ENCODE peak calls at places on chromosome 22, in nine cellular contexts. One of them, this sample, is unnamed.

GRCh38 chr22:42613869-42614268 is 814 bp downstream of the POLDIP3 start:
- DNase-seq in fibroblast of lung: no peak
- DNase-seq in stimulated activated effector memory CD8-positive, alpha-beta T cell treated with anti-CD3 and anti-CD28 coated beads, Interleukin-12 subunit alpha, Interleukin-12 subunit beta, amount 100 ng/mL, for 72 hours: no peak
- DNase-seq in activated CD4-positive, CD25-positive, alpha-beta regulatory T cell treated with anti-CD3 and anti-CD28 coated beads, Interleukin-2, amount 50 U/mL, for 72 hours: no peak
- DNase-seq in NCI-H187: no peak
- DNase-seq in T-helper 1 cell: no peak
- DNase-seq in neural progenitor cell: no peak
- DNase-seq in activated naive CD8-positive, alpha-beta T cell treated with anti-CD3 and anti-CD28 coated beads, Interleukin-2, amount 50 U/mL, for 24 hours: peak; percentile 33
- DNase-seq in iPS DF 19.7: no peak
- DNase-seq in this sample: no peak

GRCh38 chr22:46934746-46935491 is 172.5 kb downstream of the TBC1D22A start:
- DNase-seq in activated CD4-positive, CD25-positive, alpha-beta regulatory T cell treated with anti-CD3 and anti-CD28 coated beads, Interleukin-2, amount 50 U/mL, for 72 hours: no peak
- DNase-seq in neural progenitor cell: no peak
- DNase-seq in NCI-H187: no peak
- DNase-seq in iPS DF 19.7: no peak
- DNase-seq in fibroblast of lung: peak; percentile 90
- DNase-seq in T-helper 1 cell: no peak
- DNase-seq in activated naive CD8-positive, alpha-beta T cell treated with anti-CD3 and anti-CD28 coated beads, Interleukin-2, amount 50 U/mL, for 24 hours: peak; percentile 34
- DNase-seq in stimulated activated effector memory CD8-positive, alpha-beta T cell treated with anti-CD3 and anti-CD28 coated beads, Interleukin-12 subunit alpha, Interleukin-12 subunit beta, amount 100 ng/mL, for 72 hours: no peak
- DNase-seq in this sample: no peak

GRCh38 chr22:28375761-28376534 is 303.7 kb downstream of the TTC28 start:
- DNase-seq in stimulated activated effector memory CD8-positive, alpha-beta T cell treated with anti-CD3 and anti-CD28 coated beads, Interleukin-12 subunit alpha, Interleukin-12 subunit beta, amount 100 ng/mL, for 72 hours: no peak
- DNase-seq in activated CD4-positive, CD25-positive, alpha-beta regulatory T cell treated with anti-CD3 and anti-CD28 coated beads, Interleukin-2, amount 50 U/mL, for 72 hours: no peak
- DNase-seq in NCI-H187: no peak
- DNase-seq in iPS DF 19.7: no peak
- DNase-seq in neural progenitor cell: no peak
- DNase-seq in T-helper 1 cell: no peak
- DNase-seq in activated naive CD8-positive, alpha-beta T cell treated with anti-CD3 and anti-CD28 coated beads, Interleukin-2, amount 50 U/mL, for 24 hours: no peak
- DNase-seq in fibroblast of lung: peak; percentile 50
- DNase-seq in this sample: no peak

GRCh38 chr22:20940178-20940790 is 23.1 kb downstream of the CRKL start:
- DNase-seq in NCI-H187: no peak
- DNase-seq in stimulated activated effector memory CD8-positive, alpha-beta T cell treated with anti-CD3 and anti-CD28 coated beads, Interleukin-12 subunit alpha, Interleukin-12 subunit beta, amount 100 ng/mL, for 72 hours: no peak
- DNase-seq in iPS DF 19.7: no peak
- DNase-seq in activated naive CD8-positive, alpha-beta T cell treated with anti-CD3 and anti-CD28 coated beads, Interleukin-2, amount 50 U/mL, for 24 hours: no peak
- DNase-seq in T-helper 1 cell: no peak
- DNase-seq in neural progenitor cell: no peak
- DNase-seq in activated CD4-positive, CD25-positive, alpha-beta regulatory T cell treated with anti-CD3 and anti-CD28 coated beads, Interleukin-2, amount 50 U/mL, for 72 hours: no peak
- DNase-seq in fibroblast of lung: no peak
- DNase-seq in this sample: no peak

GRCh38 chr22:45478108-45478771 is 24.4 kb upstream of the FBLN1 start:
- DNase-seq in neural progenitor cell: no peak
- DNase-seq in T-helper 1 cell: no peak
- DNase-seq in activated naive CD8-positive, alpha-beta T cell treated with anti-CD3 and anti-CD28 coated beads, Interleukin-2, amount 50 U/mL, for 24 hours: no peak
- DNase-seq in NCI-H187: no peak
- DNase-seq in fibroblast of lung: peak; percentile 97
- DNase-seq in stimulated activated effector memory CD8-positive, alpha-beta T cell treated with anti-CD3 and anti-CD28 coated beads, Interleukin-12 subunit alpha, Interleukin-12 subunit beta, amount 100 ng/mL, for 72 hours: no peak
- DNase-seq in iPS DF 19.7: no peak
- DNase-seq in activated CD4-positive, CD25-positive, alpha-beta regulatory T cell treated with anti-CD3 and anti-CD28 coated beads, Interleukin-2, amount 50 U/mL, for 72 hours: no peak
- DNase-seq in this sample: no peak

GRCh38 chr22:36808611-36809344 is 8.1 kb downstream of the PVALB start:
- DNase-seq in NCI-H187: no peak
- DNase-seq in neural progenitor cell: no peak
- DNase-seq in activated CD4-positive, CD25-positive, alpha-beta regulatory T cell treated with anti-CD3 and anti-CD28 coated beads, Interleukin-2, amount 50 U/mL, for 72 hours: no peak
- DNase-seq in activated naive CD8-positive, alpha-beta T cell treated with anti-CD3 and anti-CD28 coated beads, Interleukin-2, amount 50 U/mL, for 24 hours: no peak
- DNase-seq in fibroblast of lung: no peak
- DNase-seq in stimulated activated effector memory CD8-positive, alpha-beta T cell treated with anti-CD3 and anti-CD28 coated beads, Interleukin-12 subunit alpha, Interleukin-12 subunit beta, amount 100 ng/mL, for 72 hours: no peak
- DNase-seq in T-helper 1 cell: no peak
- DNase-seq in iPS DF 19.7: no peak
- DNase-seq in this sample: no peak

GRCh38 chr22:24088796-24089195 is 77.7 kb downstream of the CABIN1 start:
- DNase-seq in activated naive CD8-positive, alpha-beta T cell treated with anti-CD3 and anti-CD28 coated beads, Interleukin-2, amount 50 U/mL, for 24 hours: no peak
- DNase-seq in NCI-H187: no peak
- DNase-seq in stimulated activated effector memory CD8-positive, alpha-beta T cell treated with anti-CD3 and anti-CD28 coated beads, Interleukin-12 subunit alpha, Interleukin-12 subunit beta, amount 100 ng/mL, for 72 hours: no peak
- DNase-seq in activated CD4-positive, CD25-positive, alpha-beta regulatory T cell treated with anti-CD3 and anti-CD28 coated beads, Interleukin-2, amount 50 U/mL, for 72 hours: no peak
- DNase-seq in neural progenitor cell: peak; percentile 50
- DNase-seq in fibroblast of lung: peak; percentile 43
- DNase-seq in T-helper 1 cell: no peak
- DNase-seq in iPS DF 19.7: no peak
- DNase-seq in this sample: no peak

GRCh38 chr22:42646569-42647525 is 2.3 kb downstream of the CYB5R3 start:
- DNase-seq in neural progenitor cell: no peak
- DNase-seq in T-helper 1 cell: no peak
- DNase-seq in activated naive CD8-positive, alpha-beta T cell treated with anti-CD3 and anti-CD28 coated beads, Interleukin-2, amount 50 U/mL, for 24 hours: no peak
- DNase-seq in iPS DF 19.7: no peak
- DNase-seq in activated CD4-positive, CD25-positive, alpha-beta regulatory T cell treated with anti-CD3 and anti-CD28 coated beads, Interleukin-2, amount 50 U/mL, for 72 hours: no peak
- DNase-seq in NCI-H187: no peak
- DNase-seq in stimulated activated effector memory CD8-positive, alpha-beta T cell treated with anti-CD3 and anti-CD28 coated beads, Interleukin-12 subunit alpha, Interleukin-12 subunit beta, amount 100 ng/mL, for 72 hours: no peak
- DNase-seq in fibroblast of lung: no peak
- DNase-seq in this sample: no peak

GRCh38 chr22:20781272-20781990 is 7.5 kb downstream of the SERPIND1 start:
- DNase-seq in stimulated activated effector memory CD8-positive, alpha-beta T cell treated with anti-CD3 and anti-CD28 coated beads, Interleukin-12 subunit alpha, Interleukin-12 subunit beta, amount 100 ng/mL, for 72 hours: peak; percentile 18
- DNase-seq in neural progenitor cell: no peak
- DNase-seq in T-helper 1 cell: no peak
- DNase-seq in activated naive CD8-positive, alpha-beta T cell treated with anti-CD3 and anti-CD28 coated beads, Interleukin-2, amount 50 U/mL, for 24 hours: peak; percentile 22
- DNase-seq in activated CD4-positive, CD25-positive, alpha-beta regulatory T cell treated with anti-CD3 and anti-CD28 coated beads, Interleukin-2, amount 50 U/mL, for 72 hours: no peak
- DNase-seq in iPS DF 19.7: no peak
- DNase-seq in fibroblast of lung: no peak
- DNase-seq in NCI-H187: no peak
- DNase-seq in this sample: no peak

GRCh38 chr22:47389201-47389600 is 626.8 kb downstream of the TBC1D22A start:
- DNase-seq in iPS DF 19.7: no peak
- DNase-seq in activated CD4-positive, CD25-positive, alpha-beta regulatory T cell treated with anti-CD3 and anti-CD28 coated beads, Interleukin-2, amount 50 U/mL, for 72 hours: no peak
- DNase-seq in fibroblast of lung: no peak
- DNase-seq in T-helper 1 cell: no peak
- DNase-seq in activated naive CD8-positive, alpha-beta T cell treated with anti-CD3 and anti-CD28 coated beads, Interleukin-2, amount 50 U/mL, for 24 hours: no peak
- DNase-seq in stimulated activated effector memory CD8-positive, alpha-beta T cell treated with anti-CD3 and anti-CD28 coated beads, Interleukin-12 subunit alpha, Interleukin-12 subunit beta, amount 100 ng/mL, for 72 hours: no peak
- DNase-seq in NCI-H187: no peak
- DNase-seq in neural progenitor cell: no peak
- DNase-seq in this sample: no peak

GRCh38 chr22:42296381-42296853 is 26.0 kb upstream of the TCF20 start:
- DNase-seq in fibroblast of lung: no peak
- DNase-seq in iPS DF 19.7: no peak
- DNase-seq in stimulated activated effector memory CD8-positive, alpha-beta T cell treated with anti-CD3 and anti-CD28 coated beads, Interleukin-12 subunit alpha, Interleukin-12 subunit beta, amount 100 ng/mL, for 72 hours: no peak
- DNase-seq in NCI-H187: no peak
- DNase-seq in activated CD4-positive, CD25-positive, alpha-beta regulatory T cell treated with anti-CD3 and anti-CD28 coated beads, Interleukin-2, amount 50 U/mL, for 72 hours: no peak
- DNase-seq in activated naive CD8-positive, alpha-beta T cell treated with anti-CD3 and anti-CD28 coated beads, Interleukin-2, amount 50 U/mL, for 24 hours: no peak
- DNase-seq in T-helper 1 cell: no peak
- DNase-seq in neural progenitor cell: no peak
- DNase-seq in this sample: no peak

GRCh38 chr22:21444701-21445436 is 22.3 kb upstream of the TMEM191C start:
- DNase-seq in T-helper 1 cell: no peak
- DNase-seq in activated CD4-positive, CD25-positive, alpha-beta regulatory T cell treated with anti-CD3 and anti-CD28 coated beads, Interleukin-2, amount 50 U/mL, for 72 hours: peak; percentile 27
- DNase-seq in activated naive CD8-positive, alpha-beta T cell treated with anti-CD3 and anti-CD28 coated beads, Interleukin-2, amount 50 U/mL, for 24 hours: no peak
- DNase-seq in fibroblast of lung: no peak
- DNase-seq in NCI-H187: no peak
- DNase-seq in stimulated activated effector memory CD8-positive, alpha-beta T cell treated with anti-CD3 and anti-CD28 coated beads, Interleukin-12 subunit alpha, Interleukin-12 subunit beta, amount 100 ng/mL, for 72 hours: no peak
- DNase-seq in neural progenitor cell: no peak
- DNase-seq in iPS DF 19.7: no peak
- DNase-seq in this sample: no peak

GRCh38 chr22:44663256-44663999 is 38.6 kb upstream of the PRR5 start:
- DNase-seq in activated CD4-positive, CD25-positive, alpha-beta regulatory T cell treated with anti-CD3 and anti-CD28 coated beads, Interleukin-2, amount 50 U/mL, for 72 hours: no peak
- DNase-seq in fibroblast of lung: no peak
- DNase-seq in iPS DF 19.7: no peak
- DNase-seq in stimulated activated effector memory CD8-positive, alpha-beta T cell treated with anti-CD3 and anti-CD28 coated beads, Interleukin-12 subunit alpha, Interleukin-12 subunit beta, amount 100 ng/mL, for 72 hours: no peak
- DNase-seq in T-helper 1 cell: no peak
- DNase-seq in NCI-H187: no peak
- DNase-seq in activated naive CD8-positive, alpha-beta T cell treated with anti-CD3 and anti-CD28 coated beads, Interleukin-2, amount 50 U/mL, for 24 hours: no peak
- DNase-seq in neural progenitor cell: no peak
- DNase-seq in this sample: no peak

GRCh38 chr22:22184277-22184807 is 60.2 kb upstream of the VPREB1 start:
- DNase-seq in activated CD4-positive, CD25-positive, alpha-beta regulatory T cell treated with anti-CD3 and anti-CD28 coated beads, Interleukin-2, amount 50 U/mL, for 72 hours: no peak
- DNase-seq in stimulated activated effector memory CD8-positive, alpha-beta T cell treated with anti-CD3 and anti-CD28 coated beads, Interleukin-12 subunit alpha, Interleukin-12 subunit beta, amount 100 ng/mL, for 72 hours: no peak
- DNase-seq in T-helper 1 cell: no peak
- DNase-seq in activated naive CD8-positive, alpha-beta T cell treated with anti-CD3 and anti-CD28 coated beads, Interleukin-2, amount 50 U/mL, for 24 hours: no peak
- DNase-seq in iPS DF 19.7: no peak
- DNase-seq in neural progenitor cell: no peak
- DNase-seq in fibroblast of lung: no peak
- DNase-seq in NCI-H187: no peak
- DNase-seq in this sample: no peak

GRCh38 chr22:45424241-45424731 is 10.8 kb downstream of the RIBC2 start:
- DNase-seq in iPS DF 19.7: no peak
- DNase-seq in fibroblast of lung: no peak
- DNase-seq in NCI-H187: no peak
- DNase-seq in neural progenitor cell: no peak
- DNase-seq in stimulated activated effector memory CD8-positive, alpha-beta T cell treated with anti-CD3 and anti-CD28 coated beads, Interleukin-12 subunit alpha, Interleukin-12 subunit beta, amount 100 ng/mL, for 72 hours: no peak
- DNase-seq in activated naive CD8-positive, alpha-beta T cell treated with anti-CD3 and anti-CD28 coated beads, Interleukin-2, amount 50 U/mL, for 24 hours: no peak
- DNase-seq in activated CD4-positive, CD25-positive, alpha-beta regulatory T cell treated with anti-CD3 and anti-CD28 coated beads, Interleukin-2, amount 50 U/mL, for 72 hours: no peak
- DNase-seq in T-helper 1 cell: no peak
- DNase-seq in this sample: no peak

GRCh38 chr22:50713571-50714056 is 24.4 kb upstream of the ACR start:
- DNase-seq in T-helper 1 cell: no peak
- DNase-seq in iPS DF 19.7: no peak
- DNase-seq in fibroblast of lung: no peak
- DNase-seq in activated CD4-positive, CD25-positive, alpha-beta regulatory T cell treated with anti-CD3 and anti-CD28 coated beads, Interleukin-2, amount 50 U/mL, for 72 hours: no peak
- DNase-seq in neural progenitor cell: no peak
- DNase-seq in NCI-H187: no peak
- DNase-seq in activated naive CD8-positive, alpha-beta T cell treated with anti-CD3 and anti-CD28 coated beads, Interleukin-2, amount 50 U/mL, for 24 hours: no peak
- DNase-seq in stimulated activated effector memory CD8-positive, alpha-beta T cell treated with anti-CD3 and anti-CD28 coated beads, Interleukin-12 subunit alpha, Interleukin-12 subunit beta, amount 100 ng/mL, for 72 hours: no peak
- DNase-seq in this sample: no peak

This sample was measured in ascending aorta.